ENCODE peak calls at places on chromosomes 12 and 14, in nine cellular contexts. N is non-pigmented ciliary epithelial cell; F is adipocyte; U is naive thymus-derived CD8-positive, alpha-beta T cell; C is T-helper 17 cell; V is COR-L47; I is head of caudate nucleus; H is stimulated activated CD4-positive, alpha-beta T cell treated with anti-CD3 and anti-CD28 coated beads, TNF-alpha, amount 100 ng/mL, for 24 hours; J is stimulated activated CD8-positive, alpha-beta memory T cell treated with anti-CD3 and anti-CD28 coated beads, Interleukin-15, amount 100 ng/mL, for 1 hour. S is an unnamed sample.

GRCh38 chr14:35212471-35213142 is 79.6 kb upstream of the PSMA6 start:
- DNase-seq in N (no peak), F (no peak), U (no peak), C (no peak), V (no peak), I (no peak), H (no peak), J (no peak), S (no peak)

GRCh38 chr14:68464716-68465115 is 328.2 kb downstream of the ZFP36L1 start:
- DNase-seq in N (no peak), F (peak; percentile 57), U (no peak), C (no peak), V (no peak), I (no peak), H (no peak), J (no peak), S (no peak)

GRCh38 chr14:68668028-68668427 is 124.8 kb downstream of the ZFP36L1 start:
- DNase-seq in N (no peak), F (no peak), U (no peak), C (no peak), V (no peak), I (no peak), H (no peak), J (no peak), S (no peak)

GRCh38 chr12:93020998-93021597 is 92.0 kb upstream of the EEA1 start:
- DNase-seq in N (no peak), F (no peak), U (no peak), C (no peak), V (no peak), I (no peak), H (no peak), J (no peak), S (no peak)

GRCh38 chr12:77049767-77050353 is 15.5 kb downstream of the E2F7 start:
- DNase-seq in N (no peak), F (peak; percentile 81), U (peak; percentile 50), C (no peak), V (peak; percentile 68), I (no peak), H (no peak), J (no peak), S (peak; percentile 12)

GRCh38 chr12:92769124-92769901 is 66.5 kb downstream of the PLEKHG7 start:
- DNase-seq in N (no peak), F (peak; percentile 50), U (peak; percentile 10), C (no peak), V (no peak), I (no peak), H (no peak), J (no peak), S (no peak)

GRCh38 chr14:47691829-47692228 is 16.4 kb upstream of the MDGA2 start:
- DNase-seq in N (no peak), F (no peak), U (no peak), C (no peak), V (no peak), I (no peak), H (no peak), J (no peak), S (no peak)

GRCh38 chr14:68368850-68369249 is 424.0 kb downstream of the ZFP36L1 start:
- DNase-seq in N (no peak), F (no peak), U (peak; percentile 37), C (no peak), V (no peak), I (no peak), H (no peak), J (no peak), S (no peak)

GRCh38 chr12:82725741-82726140 is 39.0 kb downstream of the TMTC2 start:
- DNase-seq in N (no peak), F (no peak), U (no peak), C (no peak), V (no peak), I (no peak), H (no peak), J (no peak), S (no peak)

GRCh38 chr14:54354096-54354495 is 42.7 kb upstream of the CDKN3 start:
- DNase-seq in N (no peak), F (no peak), U (no peak), C (no peak), V (no peak), I (no peak), H (no peak), J (no peak), S (no peak)

GRCh38 chr12:46874642-46875041 is 48.8 kb upstream of the SLC38A4 start:
- DNase-seq in N (no peak), F (no peak), U (no peak), C (no peak), V (no peak), I (no peak), H (no peak), J (no peak), S (no peak)

GRCh38 chr14:71626281-71626835 is 305.9 kb upstream of the RGS6 start:
- DNase-seq in N (no peak), F (peak; percentile 73), U (no peak), C (no peak), V (no peak), I (no peak), H (no peak), J (no peak), S (no peak)

GRCh38 chr12:91105807-91106206 is 5.5 kb downstream of the LUM start:
- DNase-seq in N (no peak), F (no peak), U (no peak), C (no peak), V (no peak), I (no peak), H (no peak), J (no peak), S (no peak)

GRCh38 chr12:115916910-115917668 is 360.4 kb downstream of the MED13L start:
- DNase-seq in N (no peak), F (peak; percentile 66), U (peak; percentile 70), C (peak; percentile 60), V (peak; percentile 16), I (peak; percentile 35), H (peak; percentile 48), J (peak; percentile 68), S (peak; percentile 38)

GRCh38 chr12:101829639-101830390 is 944 bp downstream of the GNPTAB start:
- DNase-seq in N (no peak), F (peak; percentile 37), U (no peak), C (no peak), V (no peak), I (no peak), H (no peak), J (no peak), S (no peak)

GRCh38 chr14:95361373-95362179 is 41.9 kb upstream of the CLMN start:
- DNase-seq in N (no peak), F (no peak), U (peak; percentile 3), C (no peak), V (peak; percentile 3), I (no peak), H (peak; percentile 14), J (no peak), S (no peak)

GRCh38 chr14:71532790-71533189 is 399.4 kb upstream of the RGS6 start:
- DNase-seq in N (no peak), F (no peak), U (no peak), C (no peak), V (no peak), I (no peak), H (no peak), J (no peak), S (no peak)

GRCh38 chr12:132966676-132967415 is 10.7 kb upstream of the ZNF605 start:
- DNase-seq in N (no peak), F (no peak), U (no peak), C (no peak), V (no peak), I (no peak), H (no peak), J (no peak), S (no peak)

GRCh38 chr14:93527076-93527692 is 96.4 kb downstream of the UNC79 start:
- DNase-seq in N (no peak), F (no peak), U (no peak), C (no peak), V (no peak), I (no peak), H (no peak), J (no peak), S (no peak)

S was measured in T-helper 1 cell.